ENCODE peak calls at places on chromosomes 16 and 17, in six cellular contexts. A is GM12865, Z is fibroblast of mammary gland, R is neural progenitor cell, B is foreskin keratinocyte, N is tibial artery. V is an unnamed sample.

GRCh38 chr17:17569691-17570090 is 21.8 kb downstream of the PEMT start:
- DNase-seq in A (no peak), R (no peak), B (no peak), Z (no peak), N (no peak), V (no peak)

GRCh38 chr17:77245162-77245926 is 104.6 kb downstream of the SEC14L1 start:
- DNase-seq in N (no peak), R (no peak), B (no peak), Z (no peak), A (peak; percentile 87), V (peak; percentile 84)

GRCh38 chr17:48577946-48578615 is at the start of gene HOXB4:
- DNase-seq in Z (peak; percentile 77), R (peak; percentile 74), A (peak; percentile 81), N (no peak), B (no peak), V (peak; percentile 82)

GRCh38 chr17:2682304-2682938 is 29.1 kb downstream of the CLUH start:
- DNase-seq in B (no peak), R (no peak), N (no peak), A (no peak), Z (no peak), V (no peak)

GRCh38 chr17:49987681-49988441 is 7.2 kb downstream of the DLX3 start:
- DNase-seq in Z (no peak), R (peak; percentile 69), N (peak; percentile 71), B (peak; percentile 23), A (no peak), V (no peak)

GRCh38 chr16:11565665-11566064 is 21.1 kb downstream of the LITAF start:
- DNase-seq in A (no peak), R (no peak), Z (no peak), N (peak; percentile 24), B (no peak), V (no peak)

GRCh38 chr16:66890796-66891195 is 10.5 kb downstream of the PDP2 start:
- DNase-seq in A (no peak), B (no peak), R (no peak), N (no peak), Z (no peak), V (no peak)

GRCh38 chr17:74961657-74962360 is 10.8 kb downstream of the HID1 start:
- DNase-seq in N (peak; percentile 91), A (peak; percentile 87), R (peak; percentile 93), B (peak; percentile 59), Z (peak; percentile 83), V (peak; percentile 91)

GRCh38 chr16:57894390-57895080 is 76.4 kb downstream of the CNGB1 start:
- DNase-seq in B (no peak), R (no peak), Z (no peak), A (no peak), N (no peak), V (no peak)

GRCh38 chr16:88941933-88942909 is 34.8 kb downstream of the CBFA2T3 start:
- DNase-seq in N (no peak), R (peak; percentile 82), A (peak; percentile 76), Z (no peak), B (no peak), V (peak; percentile 92)

GRCh38 chr17:31882571-31882970 is 18.9 kb downstream of the UTP6 start:
- DNase-seq in B (no peak), Z (no peak), R (no peak), N (peak; percentile 25), A (no peak), V (no peak)

GRCh38 chr17:10585529-10585928 is 36.1 kb upstream of the MYH2 start:
- DNase-seq in Z (no peak), R (no peak), A (no peak), B (no peak), N (no peak), V (no peak)

GRCh38 chr17:49696233-49696761 is 11.5 kb downstream of the SLC35B1 start:
- DNase-seq in Z (no peak), B (no peak), N (no peak), R (no peak), A (peak; percentile 83), V (peak; percentile 79)

GRCh38 chr17:45020354-45021138 is 30.9 kb downstream of the DCAKD start:
- DNase-seq in A (no peak), R (peak; percentile 81), N (no peak), Z (peak; percentile 28), B (no peak), V (no peak)

GRCh38 chr16:83981799-83982198 is 13.8 kb downstream of the NECAB2 start:
- DNase-seq in N (no peak), A (no peak), B (no peak), Z (no peak), R (no peak), V (no peak)

GRCh38 chr16:66605177-66605999 is 884 bp downstream of the CMTM3 start:
- DNase-seq in R (peak; percentile 82), B (peak; percentile 16), N (peak; percentile 79), Z (peak; percentile 40), A (peak; percentile 18), V (peak; percentile 70)

GRCh38 chr16:8310356-8310755 is 280.0 kb downstream of the TMEM114 start:
- DNase-seq in R (no peak), B (peak; percentile 6), Z (no peak), A (no peak), N (no peak), V (no peak)

GRCh38 chr17:73589096-73589980 is 54.9 kb downstream of the SDK2 start:
- DNase-seq in N (no peak), Z (peak; percentile 25), R (peak; percentile 58), A (no peak), B (peak; percentile 20), V (no peak)

GRCh38 chr16:58501242-58502131 is 1.5 kb downstream of the NDRG4 start:
- DNase-seq in A (peak; percentile 40), B (no peak), Z (no peak), N (peak; percentile 57), R (peak; percentile 87), V (peak; percentile 55)

GRCh38 chr17:81483085-81483861 is 29.3 kb downstream of the ACTG1 start:
- DNase-seq in B (no peak), A (peak; percentile 34), N (no peak), Z (no peak), R (peak; percentile 58), V (peak; percentile 84)

GRCh38 chr17:40104570-40105471 is 4.4 kb upstream of the NR1D1 start:
- DNase-seq in Z (peak; percentile 42), R (no peak), B (peak; percentile 48), A (peak; percentile 43), N (no peak), V (no peak)

GRCh38 chr16:3015865-3016521 is 2.0 kb downstream of the CLDN6 start:
- DNase-seq in R (no peak), B (no peak), A (no peak), Z (no peak), N (no peak), V (no peak)

GRCh38 chr16:49458221-49458620 is 84.6 kb downstream of the C16orf78 start:
- DNase-seq in A (no peak), Z (no peak), B (no peak), R (no peak), N (peak; percentile 25), V (no peak)

GRCh38 chr16:46844771-46845170 is 13.8 kb upstream of the C16orf87 start:
- DNase-seq in B (no peak), N (no peak), A (no peak), Z (no peak), R (no peak), V (no peak)

DNA sequence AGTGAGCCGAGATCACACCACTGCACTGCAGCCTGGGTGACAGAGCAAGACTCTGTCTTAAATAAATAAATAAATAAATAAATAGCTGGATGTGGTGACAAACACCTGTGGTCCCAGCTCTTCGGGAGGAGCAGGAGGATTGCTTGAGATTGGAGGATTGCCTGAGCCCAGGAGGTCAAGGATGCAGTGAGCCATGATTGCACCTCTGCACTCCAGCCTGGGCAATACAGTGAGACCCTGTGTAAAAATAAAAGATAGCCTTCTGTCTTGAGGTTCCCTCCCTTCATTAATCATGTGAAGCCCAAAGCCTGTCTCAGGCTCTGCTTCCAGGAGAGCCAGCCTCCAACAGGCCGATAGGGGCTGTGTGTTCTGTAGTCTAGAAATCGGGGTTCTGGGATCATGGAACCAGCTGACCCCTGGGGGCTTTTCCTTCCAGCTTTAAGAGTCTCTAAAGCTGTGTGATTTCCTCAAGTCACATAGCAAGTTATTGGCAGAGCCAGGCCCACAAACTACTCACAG is 34.5 kb upstream of the IL34 start:
- DNase-seq in Z (no peak), R (no peak), N (no peak), B (no peak), A (no peak), V (no peak)
- TF ChIP-seq CTCF in Z (no peak), R (no peak), N (no peak), B (no peak), A (no peak), V (no peak)

GRCh38 chr17:63932721-63933120 is 590 bp upstream of the CD79B start:
- DNase-seq in B (no peak), N (no peak), R (no peak), A (no peak), Z (no peak), V (no peak)
- TF ChIP-seq CTCF in B (no peak), N (no peak), R (no peak), A (no peak), Z (no peak), V (no peak)

GRCh38 chr16:77975942-77976341 is 46.4 kb upstream of the CLEC3A start:
- DNase-seq in R (no peak), N (no peak), B (no peak), Z (no peak), A (no peak), V (no peak)
- TF ChIP-seq CTCF in R (no peak), N (no peak), B (no peak), Z (no peak), A (no peak), V (no peak)

GRCh38 chr16:952321-952720 is 18.5 kb downstream of the LMF1 start:
- DNase-seq in A (no peak), B (no peak), N (no peak), Z (no peak), R (no peak), V (no peak)
- TF ChIP-seq CTCF in A (no peak), B (no peak), N (no peak), Z (no peak), R (no peak), V (no peak)

DNA sequence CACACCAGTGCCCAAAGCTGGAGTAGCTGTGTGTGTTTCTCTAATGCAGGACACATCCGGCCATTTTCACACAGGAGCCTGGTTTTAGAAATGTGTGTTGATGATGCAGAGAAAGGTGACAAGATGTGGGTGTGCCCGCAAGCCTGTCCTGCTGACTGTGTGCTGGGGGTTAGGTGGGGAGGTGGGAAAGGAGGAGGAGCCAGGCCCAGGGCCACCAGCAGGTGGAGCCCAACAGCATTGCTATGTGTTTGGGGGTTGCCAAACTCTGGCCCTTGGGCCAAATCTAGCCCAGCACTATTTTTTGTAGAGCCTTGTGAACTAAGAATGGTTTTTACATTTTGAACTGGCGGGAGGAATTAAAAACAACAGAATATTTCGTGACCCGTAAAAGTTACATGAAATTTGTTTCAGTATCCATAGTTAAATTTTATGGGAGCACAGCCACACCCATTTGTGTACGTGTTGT is 61.7 kb upstream of the LGALS9 start:
- DNase-seq in A (peak; percentile 64), R (peak; percentile 66), Z (no peak), N (no peak), B (no peak), V (peak; percentile 79)
- TF ChIP-seq CTCF in A (peak; percentile 73), R (peak; percentile 73), Z (peak; percentile 51), N (peak; percentile 27), B (peak; percentile 62), V (peak; percentile 73)

GRCh38 chr16:78458588-78458987 is 359.1 kb downstream of the WWOX start:
- DNase-seq in B (no peak), A (no peak), N (no peak), R (no peak), Z (no peak), V (no peak)
- TF ChIP-seq CTCF in B (peak; percentile 22), A (no peak), N (no peak), R (peak; percentile 39), Z (no peak), V (no peak)